ENCODE peak calls at places on chromosomes 16 and 17, in seven cellular contexts. S is effector CD4-positive, alpha-beta T cell; X is iPS-NIHi11; D is fibroblast of lung; F is stimulated activated CD4-positive, alpha-beta T cell treated with anti-CD3 and anti-CD28 coated beads, Interleukin-1b, Interleukin-23, amount 100 ng/mL, for 48 hours; W is Calu3; Q is stimulated activated CD8-positive, alpha-beta memory T cell treated with anti-CD3 and anti-CD28 coated beads, Interleukin-15, amount 100 ng/mL, for 24 hours. Z is an unnamed sample.
A peak's percentile ranks its signal among the peaks of the same experiment; 100 is the strongest.

GRCh38 chr17:69357701-69358100 is 30.8 kb upstream of the ABCA5 start:
- DNase-seq in S (no peak), X (no peak), D (no peak), F (no peak), W (no peak), Q (no peak), Z (no peak)

GRCh38 chr16:68372381-68372720 is 61.5 kb downstream of the PRMT7 start:
- DNase-seq in S (no peak), X (no peak), D (no peak), F (no peak), W (no peak), Q (no peak), Z (no peak)

GRCh38 chr17:38709104-38709820 is 4.2 kb downstream of the MLLT6 start:
- DNase-seq in S (no peak), X (no peak), D (no peak), F (no peak), W (no peak), Q (no peak), Z (no peak)

GRCh38 chr16:23182675-23183485 is at the start of gene SCNN1G:
- DNase-seq in S (no peak), X (peak; percentile 33), D (peak; percentile 5), F (no peak), W (peak; percentile 14), Q (no peak), Z (no peak)

GRCh38 chr17:39538875-39539274 is 68.8 kb downstream of the NEUROD2 start:
- DNase-seq in S (no peak), X (no peak), D (peak; percentile 29), F (no peak), W (no peak), Q (no peak), Z (no peak)

GRCh38 chr17:10316986-10317834 is 55.6 kb downstream of the MYH13 start:
- DNase-seq in S (no peak), X (peak; percentile 70), D (no peak), F (no peak), W (no peak), Q (no peak), Z (no peak)

GRCh38 chr17:73646409-73647305 is 2.4 kb upstream of the SDK2 start:
- DNase-seq in S (no peak), X (peak; percentile 71), D (no peak), F (no peak), W (peak; percentile 7), Q (no peak), Z (peak; percentile 56)

GRCh38 chr17:81740395-81740961 is 28.4 kb downstream of the SLC25A10 start:
- DNase-seq in S (no peak), X (no peak), D (no peak), F (no peak), W (no peak), Q (no peak), Z (no peak)

GRCh38 chr16:2969545-2970521 is 685 bp downstream of the PAQR4 start:
- DNase-seq in S (peak; percentile 60), X (peak; percentile 91), D (peak; percentile 41), F (peak; percentile 86), W (peak; percentile 92), Q (no peak), Z (peak; percentile 77)

GRCh38 chr17:42913527-42913926 is 12.9 kb downstream of the G6PC1 start:
- DNase-seq in S (no peak), X (no peak), D (no peak), F (no peak), W (no peak), Q (no peak), Z (no peak)

GRCh38 chr17:37824534-37825485 is 80.0 kb upstream of the HNF1B start:
- DNase-seq in S (no peak), X (peak; percentile 50), D (peak; percentile 92), F (no peak), W (peak; percentile 76), Q (no peak), Z (no peak)

GRCh38 chr17:80394629-80395216 is 20.2 kb upstream of the ENDOV start:
- DNase-seq in S (no peak), X (no peak), D (no peak), F (no peak), W (no peak), Q (no peak), Z (no peak)

GRCh38 chr17:56222255-56222654 is 69.0 kb downstream of the ANKFN1 start:
- DNase-seq in S (no peak), X (no peak), D (peak; percentile 23), F (no peak), W (no peak), Q (no peak), Z (no peak)

GRCh38 chr16:15141586-15141985 is 47.5 kb upstream of the RRN3 start:
- DNase-seq in S (no peak), X (no peak), D (no peak), F (no peak), W (no peak), Q (no peak), Z (no peak)

GRCh38 chr17:77726549-77726957 is 231.9 kb upstream of the TNRC6C start:
- DNase-seq in S (no peak), X (no peak), D (no peak), F (no peak), W (no peak), Q (no peak), Z (no peak)

GRCh38 chr16:73369841-73370240 is 321.9 kb upstream of the ZFHX3 start:
- DNase-seq in S (no peak), X (no peak), D (no peak), F (no peak), W (no peak), Q (no peak), Z (no peak)

GRCh38 chr17:37743875-37744632 is 805 bp downstream of the HNF1B start:
- DNase-seq in S (no peak), X (peak; percentile 29), D (no peak), F (no peak), W (peak; percentile 92), Q (no peak), Z (no peak)

GRCh38 chr17:2102931-2103398 is 48.1 kb downstream of the HIC1 start:
- DNase-seq in S (no peak), X (no peak), D (peak; percentile 95), F (no peak), W (no peak), Q (no peak), Z (no peak)

GRCh38 chr16:13104772-13105171 is 203.4 kb downstream of the SHISA9 start:
- DNase-seq in S (no peak), X (no peak), D (no peak), F (no peak), W (no peak), Q (no peak), Z (no peak)

GRCh38 chr16:5026664-5027063 is 7.1 kb downstream of the NAGPA start:
- DNase-seq in S (no peak), X (no peak), D (no peak), F (no peak), W (no peak), Q (no peak), Z (no peak)

GRCh38 chr16:19153876-19154275 is 14.2 kb upstream of the SYT17 start:
- DNase-seq in S (no peak), X (peak; percentile 55), D (peak; percentile 6), F (no peak), W (peak; percentile 33), Q (no peak), Z (no peak)

GRCh38 chr17:38559880-38560230 is 45.9 kb downstream of the SRCIN1 start:
- DNase-seq in S (no peak), X (no peak), D (no peak), F (no peak), W (no peak), Q (no peak), Z (no peak)